ENCODE peak calls at places on chromosomes 3 and 15, in seven cellular contexts. One of them, this sample, is unnamed.

GRCh38 chr15:85854345-85855097 is 59.8 kb upstream of the KLHL25 start:
- DNase-seq in mesendoderm: peak; percentile 76
- DNase-seq in neuronal stem cell: peak; percentile 72
- DNase-seq in mesenchymal stem cell: peak; percentile 59
- DNase-seq in H1: no peak
- DNase-seq in IMR-90: peak; percentile 62
- DNase-seq in H9: peak; percentile 65
- DNase-seq in this sample: peak; percentile 81

GRCh38 chr3:191210032-191210431 is 11.0 kb downstream of the OSTN start:
- DNase-seq in H9: no peak
- DNase-seq in neuronal stem cell: no peak
- DNase-seq in mesendoderm: no peak
- DNase-seq in IMR-90: no peak
- DNase-seq in mesenchymal stem cell: no peak
- DNase-seq in H1: no peak
- DNase-seq in this sample: no peak

GRCh38 chr3:4313606-4314308 is 10.6 kb downstream of the SETMAR start:
- DNase-seq in neuronal stem cell: no peak
- DNase-seq in H9: no peak
- DNase-seq in mesendoderm: no peak
- DNase-seq in mesenchymal stem cell: no peak
- DNase-seq in H1: no peak
- DNase-seq in IMR-90: peak; percentile 54
- DNase-seq in this sample: no peak

GRCh38 chr15:40338041-40338657 is 2.6 kb downstream of the CCDC9B start:
- DNase-seq in mesenchymal stem cell: peak; percentile 76
- DNase-seq in mesendoderm: peak; percentile 91
- DNase-seq in neuronal stem cell: peak; percentile 62
- DNase-seq in H1: no peak
- DNase-seq in IMR-90: peak; percentile 60
- DNase-seq in H9: peak; percentile 89
- DNase-seq in this sample: peak; percentile 38

GRCh38 chr15:65612616-65612946 is 1.6 kb upstream of the INTS14 start:
- DNase-seq in H9: no peak
- DNase-seq in mesenchymal stem cell: peak; percentile 8
- DNase-seq in IMR-90: peak; percentile 21
- DNase-seq in neuronal stem cell: no peak
- DNase-seq in H1: no peak
- DNase-seq in mesendoderm: no peak
- DNase-seq in this sample: no peak

GRCh38 chr15:98515186-98515585 is 133.2 kb upstream of the IGF1R start:
- DNase-seq in mesendoderm: no peak
- DNase-seq in H9: no peak
- DNase-seq in mesenchymal stem cell: no peak
- DNase-seq in H1: no peak
- DNase-seq in IMR-90: no peak
- DNase-seq in neuronal stem cell: no peak
- DNase-seq in this sample: no peak

GRCh38 chr3:189530822-189531221 is 100.4 kb upstream of the TP63 start:
- DNase-seq in mesenchymal stem cell: no peak
- DNase-seq in mesendoderm: no peak
- DNase-seq in neuronal stem cell: no peak
- DNase-seq in IMR-90: no peak
- DNase-seq in H9: no peak
- DNase-seq in H1: no peak
- DNase-seq in this sample: no peak

GRCh38 chr3:10594915-10595314 is 89.5 kb upstream of the ATP2B2 start:
- DNase-seq in mesendoderm: peak; percentile 90
- DNase-seq in IMR-90: peak; percentile 53
- DNase-seq in neuronal stem cell: peak; percentile 92
- DNase-seq in H1: peak; percentile 57
- DNase-seq in mesenchymal stem cell: peak; percentile 9
- DNase-seq in H9: peak; percentile 90
- DNase-seq in this sample: peak; percentile 37

GRCh38 chr15:27449940-27450339 is 479.0 kb downstream of the GABRG3 start:
- DNase-seq in H1: no peak
- DNase-seq in mesenchymal stem cell: no peak
- DNase-seq in neuronal stem cell: no peak
- DNase-seq in IMR-90: no peak
- DNase-seq in H9: no peak
- DNase-seq in mesendoderm: no peak
- DNase-seq in this sample: no peak

GRCh38 chr15:40906947-40907802 is 12.9 kb downstream of the VPS18 start:
- DNase-seq in neuronal stem cell: no peak
- DNase-seq in H9: peak; percentile 47
- DNase-seq in H1: no peak
- DNase-seq in mesendoderm: no peak
- DNase-seq in IMR-90: peak; percentile 41
- DNase-seq in mesenchymal stem cell: peak; percentile 44
- DNase-seq in this sample: no peak

GRCh38 chr3:171458056-171458856 is 1.9 kb downstream of the TNIK start:
- DNase-seq in H9: peak; percentile 53
- DNase-seq in H1: no peak
- DNase-seq in IMR-90: no peak
- DNase-seq in mesenchymal stem cell: peak; percentile 29
- DNase-seq in mesendoderm: peak; percentile 40
- DNase-seq in neuronal stem cell: peak; percentile 12
- DNase-seq in this sample: no peak

GRCh38 chr3:3080309-3080708 is 29.9 kb downstream of the IL5RA start:
- DNase-seq in mesenchymal stem cell: no peak
- DNase-seq in H1: no peak
- DNase-seq in H9: no peak
- DNase-seq in neuronal stem cell: peak; percentile 36
- DNase-seq in mesendoderm: peak; percentile 82
- DNase-seq in IMR-90: no peak
- DNase-seq in this sample: no peak

GRCh38 chr3:184801241-184801640 is 10.7 kb upstream of the VPS8 start:
- DNase-seq in IMR-90: no peak
- DNase-seq in mesenchymal stem cell: no peak
- DNase-seq in mesendoderm: no peak
- DNase-seq in H9: no peak
- DNase-seq in neuronal stem cell: no peak
- DNase-seq in H1: no peak
- DNase-seq in this sample: peak; percentile 41

GRCh38 chr15:37813306-37813705 is 121.1 kb upstream of the TMCO5A start:
- DNase-seq in mesendoderm: no peak
- DNase-seq in H1: no peak
- DNase-seq in H9: no peak
- DNase-seq in mesenchymal stem cell: no peak
- DNase-seq in neuronal stem cell: no peak
- DNase-seq in IMR-90: no peak
- DNase-seq in this sample: no peak

GRCh38 chr3:110062711-110063110 is 725.4 kb upstream of the DPPA4 start:
- DNase-seq in H9: no peak
- DNase-seq in neuronal stem cell: no peak
- DNase-seq in H1: no peak
- DNase-seq in IMR-90: no peak
- DNase-seq in mesendoderm: no peak
- DNase-seq in mesenchymal stem cell: no peak
- DNase-seq in this sample: no peak

GRCh38 chr3:127286571-127287140 is 1.2 kb downstream of the PRR20G start:
- DNase-seq in neuronal stem cell: no peak
- DNase-seq in H1: no peak
- DNase-seq in H9: no peak
- DNase-seq in mesenchymal stem cell: no peak
- DNase-seq in mesendoderm: no peak
- DNase-seq in IMR-90: peak; percentile 6
- DNase-seq in this sample: no peak

GRCh38 chr3:86991840-86992430 is 986 bp upstream of the VGLL3 start:
- DNase-seq in H9: no peak
- DNase-seq in neuronal stem cell: no peak
- DNase-seq in IMR-90: peak; percentile 60
- DNase-seq in H1: no peak
- DNase-seq in mesenchymal stem cell: peak; percentile 39
- DNase-seq in mesendoderm: no peak
- DNase-seq in this sample: no peak

GRCh38 chr3:184082034-184082433 is 14.8 kb upstream of the HTR3E start:
- DNase-seq in neuronal stem cell: no peak
- DNase-seq in H1: no peak
- DNase-seq in mesendoderm: no peak
- DNase-seq in H9: no peak
- DNase-seq in IMR-90: no peak
- DNase-seq in mesenchymal stem cell: no peak
- DNase-seq in this sample: no peak

GRCh38 chr15:45521596-45522167 is 873 bp downstream of the SLC30A4 start:
- DNase-seq in mesendoderm: no peak
- DNase-seq in mesenchymal stem cell: no peak
- DNase-seq in H9: no peak
- DNase-seq in IMR-90: no peak
- DNase-seq in neuronal stem cell: peak; percentile 1
- DNase-seq in H1: no peak
- DNase-seq in this sample: peak; percentile 21

GRCh38 chr3:114538211-114538610 is 244.4 kb downstream of the TIGIT start:
- DNase-seq in mesendoderm: no peak
- DNase-seq in H9: no peak
- DNase-seq in H1: no peak
- DNase-seq in neuronal stem cell: no peak
- DNase-seq in mesenchymal stem cell: no peak
- DNase-seq in IMR-90: no peak
- DNase-seq in this sample: no peak

GRCh38 chr3:120147072-120147871 is 53.0 kb upstream of the GSK3B start:
- DNase-seq in H1: no peak
- DNase-seq in neuronal stem cell: no peak
- DNase-seq in H9: peak; percentile 41
- DNase-seq in mesenchymal stem cell: no peak
- DNase-seq in mesendoderm: peak; percentile 58
- DNase-seq in IMR-90: no peak
- DNase-seq in this sample: peak; percentile 75

GRCh38 chr15:33094336-33094735 is 100.2 kb downstream of the FMN1 start:
- DNase-seq in mesenchymal stem cell: peak; percentile 65
- DNase-seq in IMR-90: peak; percentile 88
- DNase-seq in H9: no peak
- DNase-seq in H1: no peak
- DNase-seq in mesendoderm: no peak
- DNase-seq in neuronal stem cell: no peak
- DNase-seq in this sample: no peak

GRCh38 chr3:141201122-141201521 is 30.5 kb upstream of the PXYLP1 start:
- DNase-seq in mesendoderm: no peak
- DNase-seq in mesenchymal stem cell: no peak
- DNase-seq in neuronal stem cell: no peak
- DNase-seq in H1: no peak
- DNase-seq in IMR-90: no peak
- DNase-seq in H9: no peak
- DNase-seq in this sample: no peak
- H3K23ac ChIP-seq in mesendoderm: no peak overlapping the region
- H3K23ac ChIP-seq in mesenchymal stem cell: no peak overlapping the region
- H3K23ac ChIP-seq in neuronal stem cell: no peak overlapping the region
- H3K23ac ChIP-seq in H1: no peak overlapping the region
- H3K23ac ChIP-seq in IMR-90: no peak overlapping the region
- H3K23ac ChIP-seq in H9: no peak overlapping the region
- H3K23ac ChIP-seq in this sample: no peak overlapping the region

GRCh38 chr3:33660035-33660434 is 58.0 kb downstream of the CLASP2 start:
- DNase-seq in H1: no peak
- DNase-seq in mesendoderm: peak; percentile 8
- DNase-seq in H9: no peak
- DNase-seq in IMR-90: no peak
- DNase-seq in mesenchymal stem cell: no peak
- DNase-seq in neuronal stem cell: no peak
- DNase-seq in this sample: no peak
- H2BK5ac ChIP-seq in H1: no peak overlapping the region
- H2BK5ac ChIP-seq in mesendoderm: no peak overlapping the region
- H2BK5ac ChIP-seq in H9: no peak overlapping the region
- H2BK5ac ChIP-seq in IMR-90: peak overlapping the region; percentile 73
- H2BK5ac ChIP-seq in mesenchymal stem cell: no peak overlapping the region
- H2BK5ac ChIP-seq in neuronal stem cell: no peak overlapping the region
- H2BK5ac ChIP-seq in this sample: no peak overlapping the region

GRCh38 chr3:108222813-108223307 is 636 bp upstream of the IFT57 start:
- DNase-seq in neuronal stem cell: peak; percentile 15
- DNase-seq in H1: no peak
- DNase-seq in mesenchymal stem cell: no peak
- DNase-seq in IMR-90: peak; percentile 18
- DNase-seq in mesendoderm: peak; percentile 11
- DNase-seq in H9: no peak
- DNase-seq in this sample: no peak

GRCh38 chr3:108221911-108222812 is at the start of gene IFT57:
- DNase-seq in H1: peak; percentile 88
- DNase-seq in mesendoderm: peak; percentile 99
- DNase-seq in IMR-90: peak; percentile 98
- DNase-seq in mesenchymal stem cell: peak; percentile 99
- DNase-seq in neuronal stem cell: peak; percentile 97
- DNase-seq in H9: peak; percentile 99
- DNase-seq in this sample: peak; percentile 95

GRCh38 chr3:108227131-108227530 is 4.9 kb upstream of the IFT57 start:
- DNase-seq in H1: no peak
- DNase-seq in IMR-90: no peak
- DNase-seq in H9: no peak
- DNase-seq in neuronal stem cell: no peak
- DNase-seq in mesendoderm: no peak
- DNase-seq in mesenchymal stem cell: no peak
- DNase-seq in this sample: no peak

GRCh38 chr3:108223928-108224327 is 1.7 kb upstream of the IFT57 start:
- DNase-seq in mesenchymal stem cell: peak; percentile 62
- DNase-seq in mesendoderm: no peak
- DNase-seq in H1: no peak
- DNase-seq in neuronal stem cell: no peak
- DNase-seq in IMR-90: peak; percentile 48
- DNase-seq in H9: no peak
- DNase-seq in this sample: no peak

GRCh38 chr3:108225221-108225620 is 3.0 kb upstream of the IFT57 start:
- DNase-seq in H9: no peak
- DNase-seq in IMR-90: no peak
- DNase-seq in mesendoderm: no peak
- DNase-seq in H1: no peak
- DNase-seq in mesenchymal stem cell: no peak
- DNase-seq in neuronal stem cell: peak; percentile 44
- DNase-seq in this sample: no peak
- H3K23ac ChIP-seq in H9: no peak overlapping the region
- H3K23ac ChIP-seq in IMR-90: no peak overlapping the region
- H3K23ac ChIP-seq in mesendoderm: no peak overlapping the region
- H3K23ac ChIP-seq in H1: no peak overlapping the region
- H3K23ac ChIP-seq in mesenchymal stem cell: no peak overlapping the region
- H3K23ac ChIP-seq in neuronal stem cell: no peak overlapping the region
- H3K23ac ChIP-seq in this sample: no peak overlapping the region

GRCh38 chr3:154791611-154792010 is 288.5 kb upstream of the MME start:
- DNase-seq in IMR-90: no peak
- DNase-seq in H9: no peak
- DNase-seq in H1: no peak
- DNase-seq in neuronal stem cell: no peak
- DNase-seq in mesendoderm: no peak
- DNase-seq in mesenchymal stem cell: no peak
- DNase-seq in this sample: no peak

GRCh38 chr3:154792828-154793227 is 287.3 kb upstream of the MME start:
- DNase-seq in neuronal stem cell: no peak
- DNase-seq in H1: no peak
- DNase-seq in mesendoderm: no peak
- DNase-seq in H9: no peak
- DNase-seq in IMR-90: peak; percentile 24
- DNase-seq in mesenchymal stem cell: no peak
- DNase-seq in this sample: no peak

GRCh38 chr3:154795582-154795981 is 284.5 kb upstream of the MME start:
- DNase-seq in IMR-90: peak; percentile 97
- DNase-seq in H1: no peak
- DNase-seq in mesendoderm: peak; percentile 21
- DNase-seq in H9: no peak
- DNase-seq in neuronal stem cell: no peak
- DNase-seq in mesenchymal stem cell: peak; percentile 93
- DNase-seq in this sample: peak; percentile 46

GRCh38 chr3:154795046-154795445 is 285.1 kb upstream of the MME start:
- DNase-seq in H9: no peak
- DNase-seq in mesenchymal stem cell: no peak
- DNase-seq in H1: no peak
- DNase-seq in IMR-90: no peak
- DNase-seq in neuronal stem cell: no peak
- DNase-seq in mesendoderm: no peak
- DNase-seq in this sample: no peak

GRCh38 chr3:154794383-154794782 is 285.7 kb upstream of the MME start:
- DNase-seq in H9: no peak
- DNase-seq in H1: no peak
- DNase-seq in IMR-90: no peak
- DNase-seq in neuronal stem cell: no peak
- DNase-seq in mesendoderm: no peak
- DNase-seq in mesenchymal stem cell: no peak
- DNase-seq in this sample: no peak
- H2BK5ac ChIP-seq in H9: no peak overlapping the region
- H2BK5ac ChIP-seq in H1: no peak overlapping the region
- H2BK5ac ChIP-seq in IMR-90: peak overlapping the region; percentile 49
- H2BK5ac ChIP-seq in neuronal stem cell: no peak overlapping the region
- H2BK5ac ChIP-seq in mesendoderm: no peak overlapping the region
- H2BK5ac ChIP-seq in mesenchymal stem cell: no peak overlapping the region
- H2BK5ac ChIP-seq in this sample: peak overlapping the region; percentile 33

This sample was measured in trophoblast cell.